ENCODE peak calls at places on chromosomes 2 and 18, in four cellular contexts. One of them, this sample, is unnamed.

GRCh38 chr2:33111002-33111446 is 164.3 kb downstream of the LTBP1 start:
- DNase-seq in HepG2: no peak
- DNase-seq in endothelial cell of umbilical vein: no peak
- DNase-seq in HCT116: no peak
- DNase-seq in this sample: no peak

GRCh38 chr18:9827856-9828793 is 57.6 kb upstream of the TXNDC2 start:
- DNase-seq in HCT116: peak
- DNase-seq in HepG2: no peak
- DNase-seq in endothelial cell of umbilical vein: peak
- DNase-seq in this sample: peak

GRCh38 chr2:205754924-205755321 is 72.6 kb downstream of the NRP2 start:
- DNase-seq in HepG2: peak
- DNase-seq in endothelial cell of umbilical vein: no peak
- DNase-seq in HCT116: peak
- DNase-seq in this sample: no peak

GRCh38 chr2:134386321-134386720 is 132.4 kb downstream of the MGAT5 start:
- DNase-seq in HCT116: no peak
- DNase-seq in HepG2: no peak
- DNase-seq in endothelial cell of umbilical vein: no peak
- DNase-seq in this sample: no peak

GRCh38 chr18:12474876-12475275 is 67.1 kb downstream of the PRELID3A start:
- DNase-seq in HCT116: no peak
- DNase-seq in endothelial cell of umbilical vein: no peak
- DNase-seq in HepG2: no peak
- DNase-seq in this sample: no peak

GRCh38 chr2:98356729-98357128 is 10.5 kb downstream of the CNGA3 start:
- DNase-seq in endothelial cell of umbilical vein: no peak
- DNase-seq in HepG2: no peak
- DNase-seq in HCT116: no peak
- DNase-seq in this sample: no peak

GRCh38 chr2:199108056-199108455 is 349.7 kb downstream of the SATB2 start:
- DNase-seq in HepG2: no peak
- DNase-seq in HCT116: no peak
- DNase-seq in endothelial cell of umbilical vein: no peak
- DNase-seq in this sample: no peak

GRCh38 chr2:183021613-183022012 is 16.6 kb downstream of the NCKAP1 start:
- DNase-seq in endothelial cell of umbilical vein: no peak
- DNase-seq in HCT116: no peak
- DNase-seq in HepG2: no peak
- DNase-seq in this sample: no peak

GRCh38 chr2:26557244-26557925 is 79.5 kb upstream of the OTOF start:
- DNase-seq in endothelial cell of umbilical vein: no peak
- DNase-seq in HCT116: no peak
- DNase-seq in HepG2: no peak
- DNase-seq in this sample: no peak

GRCh38 chr18:34493566-34494358 is 216.3 kb upstream of the DTNA start:
- DNase-seq in HepG2: peak
- DNase-seq in endothelial cell of umbilical vein: peak
- DNase-seq in HCT116: no peak
- DNase-seq in this sample: no peak

GRCh38 chr2:106020821-106021316 is 173.2 kb downstream of the UXS1 start:
- DNase-seq in HCT116: no peak
- DNase-seq in endothelial cell of umbilical vein: no peak
- DNase-seq in HepG2: no peak
- DNase-seq in this sample: no peak

DNA sequence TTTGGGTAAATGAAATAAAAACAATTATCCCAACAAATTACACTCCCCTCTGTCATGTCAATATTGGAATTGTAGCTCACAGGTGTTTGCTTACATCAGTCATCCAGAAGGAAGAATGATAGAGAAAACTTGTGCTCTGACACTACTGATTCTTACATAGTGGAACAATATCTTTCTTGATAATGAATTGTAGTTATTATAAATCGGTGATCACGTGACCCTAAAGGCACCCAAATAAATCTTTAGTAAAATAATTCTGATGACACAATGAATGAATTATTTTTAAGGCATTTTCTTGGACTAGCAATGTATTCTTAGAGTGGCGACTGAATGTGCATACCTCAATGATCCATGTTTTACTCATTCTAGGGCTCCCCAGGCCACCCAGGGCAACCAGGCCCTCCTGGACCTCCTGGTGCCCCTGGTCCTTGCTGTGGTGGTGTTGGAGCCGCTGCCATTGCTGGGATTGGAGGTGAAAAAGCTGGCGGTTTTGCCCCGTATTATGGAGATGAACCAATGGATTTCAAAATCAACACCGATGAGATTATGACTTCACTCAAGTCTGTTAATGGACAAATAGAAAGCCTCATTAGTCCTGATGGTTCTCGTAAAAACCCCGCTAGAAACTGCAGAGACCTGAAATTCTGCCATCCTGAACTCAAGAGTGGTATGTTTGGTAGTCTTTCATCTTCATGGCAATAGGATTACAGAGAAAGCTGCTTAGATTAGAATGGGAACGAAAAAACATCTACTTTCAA is 34.6 kb downstream of the COL3A1 start:
- DNase-seq in HepG2: no peak
- DNase-seq in HCT116: no peak
- DNase-seq in endothelial cell of umbilical vein: no peak
- DNase-seq in this sample: no peak
- TF ChIP-seq POLR2AphosphoS5 in HepG2: no peak
- TF ChIP-seq POLR2AphosphoS5 in HCT116: no peak
- TF ChIP-seq POLR2AphosphoS5 in endothelial cell of umbilical vein: no peak
- TF ChIP-seq POLR2AphosphoS5 in this sample: no peak

DNA sequence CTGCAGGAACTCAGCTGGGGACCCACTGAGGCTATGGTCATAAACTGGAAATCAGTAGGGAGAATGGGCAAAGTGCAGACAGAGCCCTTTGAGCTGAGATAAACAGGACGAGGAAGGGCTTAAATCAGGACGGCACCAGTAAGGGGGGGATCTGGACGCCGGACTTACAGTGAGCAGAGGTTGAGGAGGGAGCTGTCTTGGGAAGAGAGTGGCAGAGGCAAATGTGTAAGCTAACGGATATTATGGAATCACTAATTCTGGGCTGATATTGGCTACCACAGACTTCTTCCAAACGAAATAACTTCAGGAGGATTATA is 540 bp downstream of the CYP27A1 start:
- DNase-seq in HepG2: peak
- DNase-seq in endothelial cell of umbilical vein: no peak
- DNase-seq in HCT116: no peak
- DNase-seq in this sample: no peak
- TF ChIP-seq EZH2 in HepG2: no peak
- TF ChIP-seq EZH2 in endothelial cell of umbilical vein: no peak
- TF ChIP-seq EZH2 in HCT116: no peak
- TF ChIP-seq EZH2 in this sample: no peak

GRCh38 chr2:72813841-72814240 is 12.0 kb downstream of the EXOC6B start:
- DNase-seq in endothelial cell of umbilical vein: peak
- DNase-seq in HCT116: no peak
- DNase-seq in HepG2: no peak
- DNase-seq in this sample: no peak
- H3K9ac ChIP-seq in endothelial cell of umbilical vein: no peak
- H3K9ac ChIP-seq in HCT116: no peak
- H3K9ac ChIP-seq in HepG2: no peak
- H3K9ac ChIP-seq in this sample: no peak

GRCh38 chr2:66437601-66438497 is 2.9 kb downstream of the MEIS1 start:
- DNase-seq in endothelial cell of umbilical vein: peak
- DNase-seq in HCT116: no peak
- DNase-seq in HepG2: no peak
- DNase-seq in this sample: no peak
- TF ChIP-seq POLR2AphosphoS5 in endothelial cell of umbilical vein: no peak
- TF ChIP-seq POLR2AphosphoS5 in HCT116: no peak
- TF ChIP-seq POLR2AphosphoS5 in HepG2: no peak
- TF ChIP-seq POLR2AphosphoS5 in this sample: peak

GRCh38 chr2:20668470-20668869 is 1.5 kb downstream of the GDF7 start:
- DNase-seq in endothelial cell of umbilical vein: no peak
- DNase-seq in HCT116: no peak
- DNase-seq in HepG2: no peak
- DNase-seq in this sample: no peak
- TF ChIP-seq EZH2 in endothelial cell of umbilical vein: no peak
- TF ChIP-seq EZH2 in HCT116: no peak
- TF ChIP-seq EZH2 in HepG2: no peak
- TF ChIP-seq EZH2 in this sample: no peak

GRCh38 chr18:68833756-68834155 is 35.9 kb downstream of the CCDC102B start:
- DNase-seq in HCT116: no peak
- DNase-seq in endothelial cell of umbilical vein: no peak
- DNase-seq in HepG2: no peak
- DNase-seq in this sample: no peak
- H3K9ac ChIP-seq in HCT116: no peak
- H3K9ac ChIP-seq in endothelial cell of umbilical vein: no peak
- H3K9ac ChIP-seq in HepG2: no peak
- H3K9ac ChIP-seq in this sample: no peak

DNA sequence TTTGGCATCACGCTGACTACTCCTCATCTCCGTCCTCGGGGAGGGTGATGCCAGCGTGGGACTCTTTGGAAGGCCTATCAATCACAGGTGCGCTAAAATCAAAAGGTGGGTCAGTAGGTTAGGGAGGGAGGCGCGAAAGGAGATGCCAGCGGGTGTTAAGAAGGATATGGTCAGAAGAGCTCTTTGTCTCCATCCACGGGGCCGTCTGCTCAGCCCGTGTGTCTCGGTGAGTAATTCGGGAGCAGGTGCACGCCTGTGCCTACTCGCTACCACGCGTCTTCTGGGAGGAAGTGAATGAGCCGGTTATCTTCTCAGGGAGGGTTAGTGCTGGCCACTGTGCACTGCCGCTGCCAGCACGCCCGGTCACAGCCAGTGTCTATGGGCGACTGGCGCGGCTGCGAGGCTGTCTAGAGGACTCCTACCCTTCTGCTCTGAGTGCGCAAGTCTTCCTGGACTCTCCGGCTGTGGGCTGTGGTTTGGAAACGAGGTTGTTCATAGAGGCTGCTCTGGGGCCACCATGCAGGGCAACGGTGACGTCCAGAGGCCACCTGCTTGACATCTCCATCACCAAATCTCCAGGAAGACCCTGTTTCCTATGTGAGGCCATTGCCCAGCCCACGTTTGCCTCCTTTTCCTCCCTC is 153.4 kb downstream of the MBP start:
- DNase-seq in HepG2: no peak
- DNase-seq in HCT116: no peak
- DNase-seq in endothelial cell of umbilical vein: no peak
- DNase-seq in this sample: no peak
- TF ChIP-seq POLR2AphosphoS5 in HepG2: no peak
- TF ChIP-seq POLR2AphosphoS5 in HCT116: no peak
- TF ChIP-seq POLR2AphosphoS5 in endothelial cell of umbilical vein: no peak
- TF ChIP-seq POLR2AphosphoS5 in this sample: no peak

GRCh38 chr2:227325056-227325823 is at the start of gene MFF:
- DNase-seq in endothelial cell of umbilical vein: peak
- DNase-seq in HCT116: peak
- DNase-seq in HepG2: peak
- DNase-seq in this sample: peak
- TF ChIP-seq EZH2 in endothelial cell of umbilical vein: no peak
- TF ChIP-seq EZH2 in HCT116: no peak
- TF ChIP-seq EZH2 in HepG2: no peak
- TF ChIP-seq EZH2 in this sample: no peak

DNA sequence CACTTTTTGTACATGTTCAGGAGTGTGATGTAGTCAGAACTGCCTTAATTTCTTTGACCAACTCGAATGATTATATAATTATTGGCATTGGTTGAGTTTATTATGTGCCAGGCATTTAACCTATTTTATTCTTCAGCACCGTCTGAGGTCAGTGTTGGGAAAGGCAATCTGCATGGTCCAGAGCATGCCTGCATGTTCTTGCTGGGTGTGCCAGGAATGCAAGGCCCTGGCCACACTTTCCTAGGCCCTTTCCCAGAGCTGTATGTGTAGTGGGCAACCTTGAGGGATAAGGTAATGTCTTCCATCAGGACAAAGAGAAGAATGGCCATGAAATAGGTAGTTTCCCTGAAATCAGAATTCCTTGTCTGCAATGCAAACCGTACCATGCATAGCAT is 9.7 kb upstream of the SNRNP200 start:
- DNase-seq in HepG2: no peak
- DNase-seq in endothelial cell of umbilical vein: no peak
- DNase-seq in HCT116: no peak
- DNase-seq in this sample: no peak
- H3K9ac ChIP-seq in HepG2: no peak
- H3K9ac ChIP-seq in endothelial cell of umbilical vein: no peak
- H3K9ac ChIP-seq in HCT116: no peak
- H3K9ac ChIP-seq in this sample: no peak